ENCODE peak calls at places on chromosomes 16 and 17, in five cellular contexts. One of them, this sample, is unnamed. For H3K4me1 and H3K36me3, the result is how much of the 10 kb centered on the place peaks cover.

GRCh38 chr16:11354407-11354732 is 9.1 kb downstream of the RMI2 start:
- DNase-seq in heart left ventricle: no peak
- DNase-seq in heart right ventricle: no peak
- DNase-seq in Peyer's patch: no peak
- DNase-seq in body of pancreas: no peak
- DNase-seq in this sample: no peak

GRCh38 chr17:72587773-72588511 is 467.1 kb downstream of the SOX9 start:
- DNase-seq in Peyer's patch: no peak
- DNase-seq in heart right ventricle: no peak
- DNase-seq in body of pancreas: peak
- DNase-seq in heart left ventricle: no peak
- DNase-seq in this sample: no peak

GRCh38 chr17:47731396-47731795 is 1.6 kb upstream of the TBX21 start:
- DNase-seq in body of pancreas: no peak
- DNase-seq in heart left ventricle: no peak
- DNase-seq in Peyer's patch: peak
- DNase-seq in heart right ventricle: no peak
- DNase-seq in this sample: no peak

GRCh38 chr16:188674-189073 is 8.4 kb downstream of the HBQ1 start:
- DNase-seq in heart left ventricle: no peak
- DNase-seq in body of pancreas: no peak
- DNase-seq in heart right ventricle: no peak
- DNase-seq in Peyer's patch: no peak
- DNase-seq in this sample: no peak

GRCh38 chr16:89365044-89365467 is 125.3 kb downstream of the ANKRD11 start:
- DNase-seq in body of pancreas: no peak
- DNase-seq in Peyer's patch: no peak
- DNase-seq in heart right ventricle: no peak
- DNase-seq in heart left ventricle: no peak
- DNase-seq in this sample: no peak

GRCh38 chr17:28282596-28282995 is 36.4 kb upstream of the TMEM97 start:
- DNase-seq in heart left ventricle: no peak
- DNase-seq in heart right ventricle: no peak
- DNase-seq in Peyer's patch: no peak
- DNase-seq in body of pancreas: no peak
- DNase-seq in this sample: no peak

GRCh38 chr17:35162755-35163154 is 15.1 kb downstream of the UNC45B start:
- DNase-seq in Peyer's patch: no peak
- DNase-seq in heart left ventricle: no peak
- DNase-seq in body of pancreas: no peak
- DNase-seq in heart right ventricle: no peak
- DNase-seq in this sample: no peak

GRCh38 chr16:85402910-85403692 is 210.0 kb upstream of the GSE1 start:
- DNase-seq in Peyer's patch: peak
- DNase-seq in heart right ventricle: peak
- DNase-seq in body of pancreas: peak
- DNase-seq in heart left ventricle: peak
- DNase-seq in this sample: peak

GRCh38 chr17:34637041-34637547 is 57.7 kb downstream of the TMEM132E start:
- DNase-seq in body of pancreas: no peak
- DNase-seq in heart right ventricle: no peak
- DNase-seq in Peyer's patch: no peak
- DNase-seq in heart left ventricle: no peak
- DNase-seq in this sample: peak

DNA sequence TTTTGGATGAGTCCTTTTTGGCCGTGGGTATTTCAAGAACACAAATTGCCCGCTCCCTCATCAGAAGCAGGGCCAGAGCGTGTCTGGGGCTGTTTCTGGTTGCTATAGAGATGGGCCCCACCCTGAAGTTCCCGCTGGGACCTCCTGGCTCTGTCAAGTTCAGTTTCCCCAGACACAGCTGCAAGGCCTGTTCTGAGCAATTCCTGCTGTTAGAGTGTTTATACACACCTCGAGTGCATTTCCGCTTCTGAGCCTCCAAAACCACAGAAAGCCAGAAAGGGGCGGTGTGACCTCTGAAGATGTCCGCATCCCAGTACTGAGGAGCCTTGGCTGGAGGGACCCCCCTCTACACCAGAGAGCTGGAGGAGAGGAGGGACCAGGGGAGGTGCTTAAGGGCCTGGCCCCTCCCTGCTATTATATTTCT is 9.3 kb upstream of the WBP2 start:
- DNase-seq in body of pancreas: peak
- DNase-seq in heart right ventricle: peak
- DNase-seq in Peyer's patch: peak
- DNase-seq in heart left ventricle: peak
- DNase-seq in this sample: peak
- H3K4me1 ChIP-seq in body of pancreas: under half
- H3K4me1 ChIP-seq in heart right ventricle: under half
- H3K4me1 ChIP-seq in Peyer's patch: under half
- H3K4me1 ChIP-seq in heart left ventricle: under half
- H3K4me1 ChIP-seq in this sample: under half

GRCh38 chr17:32475258-32475657 is 11.5 kb upstream of the CDK5R1 start:
- DNase-seq in body of pancreas: no peak
- DNase-seq in heart left ventricle: no peak
- DNase-seq in heart right ventricle: no peak
- DNase-seq in Peyer's patch: no peak
- DNase-seq in this sample: no peak

GRCh38 chr17:32477220-32477619 is 9.6 kb upstream of the CDK5R1 start:
- DNase-seq in body of pancreas: no peak
- DNase-seq in heart right ventricle: no peak
- DNase-seq in Peyer's patch: no peak
- DNase-seq in heart left ventricle: no peak
- DNase-seq in this sample: no peak

GRCh38 chr17:32467949-32468348 is 18.8 kb upstream of the CDK5R1 start:
- DNase-seq in heart right ventricle: no peak
- DNase-seq in heart left ventricle: no peak
- DNase-seq in body of pancreas: no peak
- DNase-seq in Peyer's patch: no peak
- DNase-seq in this sample: no peak

DNA sequence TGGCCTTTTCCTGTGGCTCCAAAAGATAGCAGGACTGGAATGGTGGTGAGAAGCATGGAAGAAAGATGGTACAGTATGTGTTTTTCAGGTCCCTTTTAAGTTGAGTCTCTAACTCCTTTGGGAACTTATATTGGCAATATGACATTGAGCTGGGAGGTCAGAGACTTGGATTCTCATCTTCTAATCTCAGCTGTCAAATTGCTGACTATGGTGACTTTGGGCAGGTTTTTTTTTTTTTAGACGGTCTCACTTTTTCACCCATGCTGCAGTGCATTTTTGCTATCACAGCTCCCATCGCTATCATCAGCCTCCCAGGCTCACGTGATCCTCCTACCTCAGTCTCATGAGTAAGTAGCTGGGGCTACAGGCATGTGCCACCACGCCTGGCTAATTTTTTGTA is 15.1 kb upstream of the CDK5R1 start:
- DNase-seq in body of pancreas: no peak
- DNase-seq in heart right ventricle: no peak
- DNase-seq in Peyer's patch: no peak
- DNase-seq in heart left ventricle: no peak
- DNase-seq in this sample: no peak
- H3K36me3 ChIP-seq in body of pancreas: under half
- H3K36me3 ChIP-seq in heart right ventricle: half or more
- H3K36me3 ChIP-seq in Peyer's patch: under half
- H3K36me3 ChIP-seq in heart left ventricle: half or more
- H3K36me3 ChIP-seq in this sample: half or more

DNA sequence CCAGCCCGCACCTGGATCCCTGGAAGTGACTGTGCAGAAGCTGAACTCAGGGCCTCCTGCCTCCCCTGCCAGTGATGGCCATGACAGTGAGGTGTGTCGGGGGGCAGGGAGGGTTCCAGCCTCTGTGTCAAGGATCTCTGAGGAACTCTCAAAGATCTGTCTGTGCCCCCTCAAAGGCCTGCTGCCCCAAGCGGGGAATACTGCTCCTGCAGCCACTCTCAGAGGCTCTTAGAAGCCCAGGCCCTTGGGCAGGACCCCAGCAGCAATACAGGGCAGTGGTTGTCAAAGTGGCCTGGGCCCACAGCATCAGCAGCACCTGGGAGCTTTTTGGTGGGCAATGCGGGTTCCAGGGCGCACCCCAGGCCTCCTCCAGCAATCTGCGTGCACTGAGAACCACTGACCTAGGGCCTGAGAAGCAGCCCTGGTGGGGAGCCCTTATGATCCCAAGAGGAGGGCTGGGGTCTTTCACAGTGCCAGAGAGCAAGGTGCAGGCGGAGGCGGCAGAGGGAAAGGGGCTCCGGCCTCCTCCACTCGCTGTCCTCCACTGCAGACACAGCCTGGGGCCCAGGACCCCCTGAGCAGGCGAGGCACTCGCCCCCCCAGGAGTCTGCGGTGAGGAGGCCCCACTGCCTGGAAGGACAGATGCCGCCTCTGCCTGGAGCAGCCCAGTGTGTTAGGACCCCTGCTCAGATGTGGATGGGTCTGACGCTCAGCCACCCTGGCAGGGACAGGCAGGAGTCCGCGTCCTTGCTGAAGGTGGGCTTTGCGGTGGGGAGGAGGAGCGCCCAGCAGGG is 42.1 kb downstream of the ENGASE start:
- DNase-seq in heart right ventricle: no peak
- DNase-seq in heart left ventricle: no peak
- DNase-seq in body of pancreas: no peak
- DNase-seq in Peyer's patch: no peak
- DNase-seq in this sample: no peak
- TF ChIP-seq CTCF in heart right ventricle: no peak
- TF ChIP-seq CTCF in heart left ventricle: no peak
- TF ChIP-seq CTCF in body of pancreas: no peak
- TF ChIP-seq CTCF in Peyer's patch: no peak
- TF ChIP-seq CTCF in this sample: no peak

DNA sequence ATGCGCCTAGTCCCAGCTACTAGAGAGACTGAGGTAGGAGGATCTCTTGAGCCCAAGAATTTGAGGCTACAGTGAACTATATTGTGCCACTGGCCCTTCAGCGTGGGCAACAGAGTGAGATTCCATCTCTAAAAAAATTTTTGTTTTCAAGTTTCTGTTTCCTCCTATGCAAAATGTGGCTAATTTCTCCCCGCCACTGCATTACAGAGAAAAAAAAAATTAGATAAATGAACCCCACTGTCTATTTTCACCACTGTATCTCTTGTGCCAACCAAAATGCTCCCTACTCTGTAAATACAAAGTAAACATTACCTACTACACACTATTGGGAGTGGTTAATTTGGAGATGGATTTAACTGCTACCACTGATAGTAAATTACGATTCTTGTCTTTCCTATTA is 2.0 kb downstream of the MARF1 start:
- DNase-seq in heart right ventricle: no peak
- DNase-seq in heart left ventricle: no peak
- DNase-seq in Peyer's patch: no peak
- DNase-seq in body of pancreas: no peak
- DNase-seq in this sample: no peak
- H3K4me1 ChIP-seq in heart right ventricle: under half
- H3K4me1 ChIP-seq in heart left ventricle: under half
- H3K4me1 ChIP-seq in Peyer's patch: under half
- H3K4me1 ChIP-seq in body of pancreas: under half
- H3K4me1 ChIP-seq in this sample: under half